ENCODE peak calls at places on chromosomes 11 and 22, in five cellular contexts. W is activated T-helper 1 cell treated with Interleukin-2 at 50 U/mL for 16 hours, C is M059J, S is AG08396, H is T-helper 2 cell. X is an unnamed sample.

GRCh38 chr11:69510471-69511357 is 29.3 kb downstream of the LINC01488 start:
- DNase-seq in C (no peak), W (no peak), H (no peak), S (peak), X (no peak)

GRCh38 chr22:23402275-23403151 is 177.6 kb downstream of the IGLL1 start:
- DNase-seq in W (peak), C (peak), H (no peak), S (peak), X (peak)

GRCh38 chr11:57741132-57742086 is at the start of gene SELENOH:
- DNase-seq in W (peak), S (peak), C (peak), H (peak), X (peak)

GRCh38 chr11:72641900-72642814 is 32.1 kb downstream of the PDE2A start:
- DNase-seq in H (no peak), W (no peak), S (peak), C (peak), X (no peak)

GRCh38 chr22:30829901-30830550 is 135.4 kb downstream of the OSBP2 start:
- DNase-seq in W (no peak), H (no peak), C (peak), S (peak), X (no peak)

GRCh38 chr11:46557684-46558151 is 36.1 kb downstream of the AMBRA1 start:
- DNase-seq in H (no peak), S (no peak), C (peak), W (no peak), X (no peak)

GRCh38 chr11:65377036-65377435 is 5.4 kb downstream of the SLC25A45 start:
- DNase-seq in S (no peak), W (no peak), H (no peak), C (no peak), X (no peak)

GRCh38 chr11:118900535-118901384 is 17.1 kb downstream of the CXCR5 start:
- DNase-seq in H (no peak), S (no peak), W (no peak), C (no peak), X (no peak)

GRCh38 chr22:49705631-49706352 is 121.9 kb downstream of the BRD1 start:
- DNase-seq in W (no peak), C (no peak), S (no peak), H (no peak), X (no peak)

GRCh38 chr11:129750343-129751292 is 65.0 kb upstream of the TMEM45B start:
- DNase-seq in W (peak), S (peak), H (peak), C (peak), X (peak)

GRCh38 chr22:47036936-47037485 is 274.6 kb downstream of the TBC1D22A start:
- DNase-seq in C (no peak), S (no peak), W (no peak), H (no peak), X (no peak)

GRCh38 chr22:48055185-48055584 is 1292.7 kb downstream of the TBC1D22A start:
- DNase-seq in S (no peak), C (no peak), H (no peak), W (no peak), X (no peak)

GRCh38 chr11:103222801-103223200 is 113.6 kb downstream of the DYNC2H1 start:
- DNase-seq in S (no peak), W (no peak), C (no peak), H (no peak), X (no peak)

GRCh38 chr11:73185680-73186293 is 32.3 kb upstream of the P2RY2 start:
- DNase-seq in H (no peak), S (peak), C (peak), W (no peak), X (no peak)

GRCh38 chr11:48210052-48210451 is 6.6 kb upstream of the OR4B1 start:
- DNase-seq in S (peak), H (no peak), W (no peak), C (peak), X (no peak)

GRCh38 chr11:9906043-9906791 is 242.3 kb downstream of the SWAP70 start:
- DNase-seq in S (peak), W (no peak), C (peak), H (no peak), X (no peak)

GRCh38 chr22:40391417-40391816 is 21.0 kb downstream of the SGSM3 start:
- DNase-seq in C (no peak), W (no peak), S (peak), H (no peak), X (no peak)

GRCh38 chr22:49966716-49967332 is 6.3 kb downstream of the PIM3 start:
- DNase-seq in S (no peak), C (no peak), H (no peak), W (no peak), X (no peak)

GRCh38 chr11:11293798-11294611 is 59.0 kb downstream of the CSNK2A3 start:
- DNase-seq in H (no peak), W (no peak), S (no peak), C (no peak), X (no peak)

GRCh38 chr11:129768356-129768755 is 47.3 kb upstream of the TMEM45B start:
- DNase-seq in S (no peak), W (no peak), H (no peak), C (peak), X (no peak)

GRCh38 chr22:44099696-44100095 is 75.6 kb downstream of the PARVB start:
- DNase-seq in C (no peak), S (no peak), W (no peak), H (no peak), X (no peak)

GRCh38 chr11:72568861-72569260 is 105.4 kb downstream of the PDE2A start:
- DNase-seq in S (peak), H (no peak), W (no peak), C (peak), X (no peak)

GRCh38 chr11:13000721-13001120 is 8.4 kb upstream of the RASSF10 start:
- DNase-seq in W (no peak), C (no peak), H (no peak), S (no peak), X (no peak)

GRCh38 chr11:27468209-27468608 is 4.4 kb downstream of the LGR4 start:
- DNase-seq in C (peak), H (no peak), S (peak), W (no peak), X (no peak)

GRCh38 chr11:17439316-17439782 is 37.3 kb downstream of the ABCC8 start:
- DNase-seq in H (no peak), S (no peak), C (no peak), W (no peak), X (no peak)

GRCh38 chr11:124763156-124763947 is 1.3 kb upstream of the ESAM start:
- DNase-seq in W (peak), C (peak), H (peak), S (peak), X (peak)

GRCh38 chr22:30649430-30650007 is 13.9 kb downstream of the SLC35E4 start:
- DNase-seq in C (peak), W (peak), H (peak), S (peak), X (peak)

GRCh38 chr22:34105461-34106062 is 185.3 kb upstream of the LARGE1 start:
- DNase-seq in H (no peak), W (no peak), S (no peak), C (peak), X (no peak)